ENCODE peak calls at places on chromosomes 7 and 10, in six cellular contexts. F is epithelial cell of prostate; U is H54; V is CD8-positive, alpha-beta T cell; Z is globus pallidus; I is M059J. M is an unnamed sample.

GRCh38 chr7:157483971-157484410 is 147.2 kb downstream of the DNAJB6 start:
- DNase-seq in U (no peak), Z (no peak), F (no peak), I (no peak), V (no peak), M (no peak)

GRCh38 chr7:150379590-150380379 is 655 bp downstream of the ZNF775 start:
- DNase-seq in U (peak), Z (peak), V (no peak), F (no peak), I (peak), M (peak)

GRCh38 chr10:104260775-104261115 is 6.1 kb downstream of the GSTO1 start:
- DNase-seq in F (no peak), I (peak), U (no peak), Z (no peak), V (no peak), M (no peak)

GRCh38 chr7:82443801-82444219 is 233 bp upstream of the CACNA2D1 start:
- DNase-seq in I (peak), U (no peak), F (no peak), V (peak), Z (peak), M (peak)

GRCh38 chr7:107353701-107354100 is 116.2 kb upstream of the GPR22 start:
- DNase-seq in Z (no peak), F (no peak), I (no peak), V (no peak), U (no peak), M (no peak)

GRCh38 chr7:4840097-4840501 is 21.7 kb downstream of the PAPOLB start:
- DNase-seq in I (no peak), F (no peak), V (no peak), Z (no peak), U (no peak), M (no peak)

GRCh38 chr7:49483142-49483541 is 290.3 kb upstream of the VWC2 start:
- DNase-seq in F (no peak), Z (no peak), U (no peak), I (no peak), V (no peak), M (peak)

GRCh38 chr7:137990251-137990901 is 11.5 kb downstream of the CREB3L2 start:
- DNase-seq in I (peak), F (peak), V (no peak), Z (no peak), U (no peak), M (no peak)

GRCh38 chr7:158325530-158326381 is 261.9 kb downstream of the PTPRN2 start:
- DNase-seq in F (peak), U (no peak), V (no peak), Z (peak), I (no peak), M (peak)